ENCODE peak calls at places on chromosomes 2 and 18, in ten cellular contexts. One of them, this sample, is unnamed.

GRCh38 chr2:195051401-195051800 is 605.6 kb upstream of the SLC39A10 start:
- DNase-seq in activated T-helper 1 cell treated with anti-CD3 and anti-CD28 coated beads, Interleukin-2, amount 50 U/mL, for 16 hours: no peak
- DNase-seq in NCI-H345: peak
- DNase-seq in activated CD4-positive, alpha-beta T cell treated with anti-CD3 and anti-CD28 coated beads, Interleukin-2, amount 50 U/mL, for 1 hour: no peak
- DNase-seq in CD4-positive, CD25-positive, alpha-beta regulatory T cell: no peak
- DNase-seq in aorta: no peak
- DNase-seq in cardiac fibroblast: peak
- DNase-seq in caudate nucleus: no peak
- DNase-seq in progenitor cell of endocrine pancreas: no peak
- DNase-seq in RPMI7951: no peak
- DNase-seq in this sample: no peak

GRCh38 chr2:217293607-217294006 is 433.7 kb upstream of the TNP1 start:
- DNase-seq in activated T-helper 1 cell treated with anti-CD3 and anti-CD28 coated beads, Interleukin-2, amount 50 U/mL, for 16 hours: no peak
- DNase-seq in NCI-H345: no peak
- DNase-seq in activated CD4-positive, alpha-beta T cell treated with anti-CD3 and anti-CD28 coated beads, Interleukin-2, amount 50 U/mL, for 1 hour: no peak
- DNase-seq in CD4-positive, CD25-positive, alpha-beta regulatory T cell: no peak
- DNase-seq in aorta: no peak
- DNase-seq in cardiac fibroblast: no peak
- DNase-seq in caudate nucleus: no peak
- DNase-seq in progenitor cell of endocrine pancreas: no peak
- DNase-seq in RPMI7951: no peak
- DNase-seq in this sample: no peak

GRCh38 chr18:62486290-62486964 is 36.4 kb upstream of the ZCCHC2 start:
- DNase-seq in activated T-helper 1 cell treated with anti-CD3 and anti-CD28 coated beads, Interleukin-2, amount 50 U/mL, for 16 hours: no peak
- DNase-seq in NCI-H345: peak
- DNase-seq in activated CD4-positive, alpha-beta T cell treated with anti-CD3 and anti-CD28 coated beads, Interleukin-2, amount 50 U/mL, for 1 hour: no peak
- DNase-seq in CD4-positive, CD25-positive, alpha-beta regulatory T cell: no peak
- DNase-seq in aorta: no peak
- DNase-seq in cardiac fibroblast: peak
- DNase-seq in caudate nucleus: no peak
- DNase-seq in progenitor cell of endocrine pancreas: no peak
- DNase-seq in RPMI7951: peak
- DNase-seq in this sample: no peak

GRCh38 chr18:7233398-7233797 is 2.5 kb downstream of the LRRC30 start:
- DNase-seq in activated T-helper 1 cell treated with anti-CD3 and anti-CD28 coated beads, Interleukin-2, amount 50 U/mL, for 16 hours: no peak
- DNase-seq in NCI-H345: no peak
- DNase-seq in activated CD4-positive, alpha-beta T cell treated with anti-CD3 and anti-CD28 coated beads, Interleukin-2, amount 50 U/mL, for 1 hour: no peak
- DNase-seq in CD4-positive, CD25-positive, alpha-beta regulatory T cell: no peak
- DNase-seq in aorta: no peak
- DNase-seq in cardiac fibroblast: no peak
- DNase-seq in caudate nucleus: no peak
- DNase-seq in progenitor cell of endocrine pancreas: no peak
- DNase-seq in RPMI7951: no peak
- DNase-seq in this sample: no peak

GRCh38 chr2:180728928-180729559 is 251.4 kb upstream of the UBE2E3 start:
- DNase-seq in activated T-helper 1 cell treated with anti-CD3 and anti-CD28 coated beads, Interleukin-2, amount 50 U/mL, for 16 hours: no peak
- DNase-seq in NCI-H345: peak
- DNase-seq in activated CD4-positive, alpha-beta T cell treated with anti-CD3 and anti-CD28 coated beads, Interleukin-2, amount 50 U/mL, for 1 hour: no peak
- DNase-seq in CD4-positive, CD25-positive, alpha-beta regulatory T cell: no peak
- DNase-seq in aorta: no peak
- DNase-seq in cardiac fibroblast: peak
- DNase-seq in caudate nucleus: no peak
- DNase-seq in progenitor cell of endocrine pancreas: no peak
- DNase-seq in RPMI7951: peak
- DNase-seq in this sample: no peak

GRCh38 chr18:37676276-37676675 is 110.7 kb upstream of the CELF4 start:
- DNase-seq in activated T-helper 1 cell treated with anti-CD3 and anti-CD28 coated beads, Interleukin-2, amount 50 U/mL, for 16 hours: no peak
- DNase-seq in NCI-H345: no peak
- DNase-seq in activated CD4-positive, alpha-beta T cell treated with anti-CD3 and anti-CD28 coated beads, Interleukin-2, amount 50 U/mL, for 1 hour: no peak
- DNase-seq in CD4-positive, CD25-positive, alpha-beta regulatory T cell: no peak
- DNase-seq in aorta: no peak
- DNase-seq in cardiac fibroblast: no peak
- DNase-seq in caudate nucleus: no peak
- DNase-seq in progenitor cell of endocrine pancreas: no peak
- DNase-seq in RPMI7951: no peak
- DNase-seq in this sample: no peak

GRCh38 chr2:241508240-241508509 is 209 bp downstream of the STK25 start:
- DNase-seq in activated T-helper 1 cell treated with anti-CD3 and anti-CD28 coated beads, Interleukin-2, amount 50 U/mL, for 16 hours: no peak
- DNase-seq in NCI-H345: peak
- DNase-seq in activated CD4-positive, alpha-beta T cell treated with anti-CD3 and anti-CD28 coated beads, Interleukin-2, amount 50 U/mL, for 1 hour: no peak
- DNase-seq in CD4-positive, CD25-positive, alpha-beta regulatory T cell: no peak
- DNase-seq in aorta: no peak
- DNase-seq in cardiac fibroblast: no peak
- DNase-seq in caudate nucleus: no peak
- DNase-seq in progenitor cell of endocrine pancreas: no peak
- DNase-seq in RPMI7951: no peak
- DNase-seq in this sample: no peak

GRCh38 chr2:207088839-207089238 is 76.9 kb downstream of the KLF7 start:
- DNase-seq in activated T-helper 1 cell treated with anti-CD3 and anti-CD28 coated beads, Interleukin-2, amount 50 U/mL, for 16 hours: no peak
- DNase-seq in NCI-H345: peak
- DNase-seq in activated CD4-positive, alpha-beta T cell treated with anti-CD3 and anti-CD28 coated beads, Interleukin-2, amount 50 U/mL, for 1 hour: no peak
- DNase-seq in CD4-positive, CD25-positive, alpha-beta regulatory T cell: no peak
- DNase-seq in aorta: no peak
- DNase-seq in cardiac fibroblast: no peak
- DNase-seq in caudate nucleus: no peak
- DNase-seq in progenitor cell of endocrine pancreas: no peak
- DNase-seq in RPMI7951: no peak
- DNase-seq in this sample: no peak

GRCh38 chr2:239774933-239775622 is 250.1 kb downstream of the NDUFA10 start:
- DNase-seq in activated T-helper 1 cell treated with anti-CD3 and anti-CD28 coated beads, Interleukin-2, amount 50 U/mL, for 16 hours: no peak
- DNase-seq in NCI-H345: no peak
- DNase-seq in activated CD4-positive, alpha-beta T cell treated with anti-CD3 and anti-CD28 coated beads, Interleukin-2, amount 50 U/mL, for 1 hour: no peak
- DNase-seq in CD4-positive, CD25-positive, alpha-beta regulatory T cell: no peak
- DNase-seq in aorta: peak
- DNase-seq in cardiac fibroblast: no peak
- DNase-seq in caudate nucleus: no peak
- DNase-seq in progenitor cell of endocrine pancreas: no peak
- DNase-seq in RPMI7951: no peak
- DNase-seq in this sample: no peak

GRCh38 chr2:42568431-42569115 is at the start of gene MTA3:
- DNase-seq in activated T-helper 1 cell treated with anti-CD3 and anti-CD28 coated beads, Interleukin-2, amount 50 U/mL, for 16 hours: peak
- DNase-seq in NCI-H345: peak
- DNase-seq in activated CD4-positive, alpha-beta T cell treated with anti-CD3 and anti-CD28 coated beads, Interleukin-2, amount 50 U/mL, for 1 hour: peak
- DNase-seq in CD4-positive, CD25-positive, alpha-beta regulatory T cell: peak
- DNase-seq in aorta: peak
- DNase-seq in cardiac fibroblast: peak
- DNase-seq in caudate nucleus: no peak
- DNase-seq in progenitor cell of endocrine pancreas: peak
- DNase-seq in RPMI7951: peak
- DNase-seq in this sample: peak

GRCh38 chr2:238183846-238184245 is 19.6 kb downstream of the ILKAP start:
- DNase-seq in activated T-helper 1 cell treated with anti-CD3 and anti-CD28 coated beads, Interleukin-2, amount 50 U/mL, for 16 hours: no peak
- DNase-seq in NCI-H345: no peak
- DNase-seq in activated CD4-positive, alpha-beta T cell treated with anti-CD3 and anti-CD28 coated beads, Interleukin-2, amount 50 U/mL, for 1 hour: no peak
- DNase-seq in CD4-positive, CD25-positive, alpha-beta regulatory T cell: no peak
- DNase-seq in aorta: no peak
- DNase-seq in cardiac fibroblast: no peak
- DNase-seq in caudate nucleus: no peak
- DNase-seq in progenitor cell of endocrine pancreas: no peak
- DNase-seq in RPMI7951: no peak
- DNase-seq in this sample: no peak

GRCh38 chr2:112889976-112890375 is 21.0 kb upstream of the IL37 start:
- DNase-seq in activated T-helper 1 cell treated with anti-CD3 and anti-CD28 coated beads, Interleukin-2, amount 50 U/mL, for 16 hours: no peak
- DNase-seq in NCI-H345: no peak
- DNase-seq in activated CD4-positive, alpha-beta T cell treated with anti-CD3 and anti-CD28 coated beads, Interleukin-2, amount 50 U/mL, for 1 hour: no peak
- DNase-seq in CD4-positive, CD25-positive, alpha-beta regulatory T cell: no peak
- DNase-seq in aorta: no peak
- DNase-seq in cardiac fibroblast: no peak
- DNase-seq in caudate nucleus: no peak
- DNase-seq in progenitor cell of endocrine pancreas: no peak
- DNase-seq in RPMI7951: no peak
- DNase-seq in this sample: no peak

GRCh38 chr2:38835015-38835601 is 40.6 kb downstream of the DHX57 start:
- DNase-seq in activated T-helper 1 cell treated with anti-CD3 and anti-CD28 coated beads, Interleukin-2, amount 50 U/mL, for 16 hours: no peak
- DNase-seq in NCI-H345: no peak
- DNase-seq in activated CD4-positive, alpha-beta T cell treated with anti-CD3 and anti-CD28 coated beads, Interleukin-2, amount 50 U/mL, for 1 hour: no peak
- DNase-seq in CD4-positive, CD25-positive, alpha-beta regulatory T cell: peak
- DNase-seq in aorta: no peak
- DNase-seq in cardiac fibroblast: peak
- DNase-seq in caudate nucleus: no peak
- DNase-seq in progenitor cell of endocrine pancreas: no peak
- DNase-seq in RPMI7951: peak
- DNase-seq in this sample: no peak

GRCh38 chr2:235506291-235506996 is 12.6 kb downstream of the AGAP1 start:
- DNase-seq in activated T-helper 1 cell treated with anti-CD3 and anti-CD28 coated beads, Interleukin-2, amount 50 U/mL, for 16 hours: no peak
- DNase-seq in NCI-H345: peak
- DNase-seq in activated CD4-positive, alpha-beta T cell treated with anti-CD3 and anti-CD28 coated beads, Interleukin-2, amount 50 U/mL, for 1 hour: no peak
- DNase-seq in CD4-positive, CD25-positive, alpha-beta regulatory T cell: no peak
- DNase-seq in aorta: peak
- DNase-seq in cardiac fibroblast: no peak
- DNase-seq in caudate nucleus: no peak
- DNase-seq in progenitor cell of endocrine pancreas: no peak
- DNase-seq in RPMI7951: no peak
- DNase-seq in this sample: no peak

GRCh38 chr2:9694661-9695060 is 63.9 kb upstream of the YWHAQ start:
- DNase-seq in activated T-helper 1 cell treated with anti-CD3 and anti-CD28 coated beads, Interleukin-2, amount 50 U/mL, for 16 hours: no peak
- DNase-seq in NCI-H345: no peak
- DNase-seq in activated CD4-positive, alpha-beta T cell treated with anti-CD3 and anti-CD28 coated beads, Interleukin-2, amount 50 U/mL, for 1 hour: no peak
- DNase-seq in CD4-positive, CD25-positive, alpha-beta regulatory T cell: no peak
- DNase-seq in aorta: no peak
- DNase-seq in cardiac fibroblast: no peak
- DNase-seq in caudate nucleus: no peak
- DNase-seq in progenitor cell of endocrine pancreas: no peak
- DNase-seq in RPMI7951: no peak
- DNase-seq in this sample: no peak

GRCh38 chr2:58427572-58428285 is 186.6 kb upstream of the FANCL start:
- DNase-seq in activated T-helper 1 cell treated with anti-CD3 and anti-CD28 coated beads, Interleukin-2, amount 50 U/mL, for 16 hours: no peak
- DNase-seq in NCI-H345: peak
- DNase-seq in activated CD4-positive, alpha-beta T cell treated with anti-CD3 and anti-CD28 coated beads, Interleukin-2, amount 50 U/mL, for 1 hour: no peak
- DNase-seq in CD4-positive, CD25-positive, alpha-beta regulatory T cell: no peak
- DNase-seq in aorta: no peak
- DNase-seq in cardiac fibroblast: peak
- DNase-seq in caudate nucleus: no peak
- DNase-seq in progenitor cell of endocrine pancreas: peak
- DNase-seq in RPMI7951: peak
- DNase-seq in this sample: peak

GRCh38 chr2:88831792-88832248 is 140.3 kb downstream of the RPIA start:
- DNase-seq in activated T-helper 1 cell treated with anti-CD3 and anti-CD28 coated beads, Interleukin-2, amount 50 U/mL, for 16 hours: no peak
- DNase-seq in NCI-H345: no peak
- DNase-seq in activated CD4-positive, alpha-beta T cell treated with anti-CD3 and anti-CD28 coated beads, Interleukin-2, amount 50 U/mL, for 1 hour: peak
- DNase-seq in CD4-positive, CD25-positive, alpha-beta regulatory T cell: peak
- DNase-seq in aorta: no peak
- DNase-seq in cardiac fibroblast: peak
- DNase-seq in caudate nucleus: peak
- DNase-seq in progenitor cell of endocrine pancreas: no peak
- DNase-seq in RPMI7951: peak
- DNase-seq in this sample: no peak

GRCh38 chr2:54471221-54471711 is 15.1 kb downstream of the SPTBN1 start:
- DNase-seq in activated T-helper 1 cell treated with anti-CD3 and anti-CD28 coated beads, Interleukin-2, amount 50 U/mL, for 16 hours: no peak
- DNase-seq in NCI-H345: peak
- DNase-seq in activated CD4-positive, alpha-beta T cell treated with anti-CD3 and anti-CD28 coated beads, Interleukin-2, amount 50 U/mL, for 1 hour: no peak
- DNase-seq in CD4-positive, CD25-positive, alpha-beta regulatory T cell: no peak
- DNase-seq in aorta: no peak
- DNase-seq in cardiac fibroblast: peak
- DNase-seq in caudate nucleus: no peak
- DNase-seq in progenitor cell of endocrine pancreas: no peak
- DNase-seq in RPMI7951: peak
- DNase-seq in this sample: no peak

GRCh38 chr2:31302940-31303563 is 69.1 kb downstream of the EHD3 start:
- DNase-seq in activated T-helper 1 cell treated with anti-CD3 and anti-CD28 coated beads, Interleukin-2, amount 50 U/mL, for 16 hours: no peak
- DNase-seq in NCI-H345: no peak
- DNase-seq in activated CD4-positive, alpha-beta T cell treated with anti-CD3 and anti-CD28 coated beads, Interleukin-2, amount 50 U/mL, for 1 hour: no peak
- DNase-seq in CD4-positive, CD25-positive, alpha-beta regulatory T cell: no peak
- DNase-seq in aorta: no peak
- DNase-seq in cardiac fibroblast: no peak
- DNase-seq in caudate nucleus: no peak
- DNase-seq in progenitor cell of endocrine pancreas: no peak
- DNase-seq in RPMI7951: no peak
- DNase-seq in this sample: no peak

GRCh38 chr2:206693399-206694137 is 24.6 kb downstream of the DYTN start:
- DNase-seq in activated T-helper 1 cell treated with anti-CD3 and anti-CD28 coated beads, Interleukin-2, amount 50 U/mL, for 16 hours: no peak
- DNase-seq in NCI-H345: peak
- DNase-seq in activated CD4-positive, alpha-beta T cell treated with anti-CD3 and anti-CD28 coated beads, Interleukin-2, amount 50 U/mL, for 1 hour: peak
- DNase-seq in CD4-positive, CD25-positive, alpha-beta regulatory T cell: peak
- DNase-seq in aorta: no peak
- DNase-seq in cardiac fibroblast: peak
- DNase-seq in caudate nucleus: peak
- DNase-seq in progenitor cell of endocrine pancreas: peak
- DNase-seq in RPMI7951: peak
- DNase-seq in this sample: peak

GRCh38 chr2:67476808-67477790 is 80.0 kb downstream of the ETAA1 start:
- DNase-seq in activated T-helper 1 cell treated with anti-CD3 and anti-CD28 coated beads, Interleukin-2, amount 50 U/mL, for 16 hours: no peak
- DNase-seq in NCI-H345: peak
- DNase-seq in activated CD4-positive, alpha-beta T cell treated with anti-CD3 and anti-CD28 coated beads, Interleukin-2, amount 50 U/mL, for 1 hour: no peak
- DNase-seq in CD4-positive, CD25-positive, alpha-beta regulatory T cell: peak
- DNase-seq in aorta: no peak
- DNase-seq in cardiac fibroblast: peak
- DNase-seq in caudate nucleus: no peak
- DNase-seq in progenitor cell of endocrine pancreas: no peak
- DNase-seq in RPMI7951: peak
- DNase-seq in this sample: no peak

GRCh38 chr18:23981369-23981768 is 33.2 kb upstream of the TTC39C start:
- DNase-seq in activated T-helper 1 cell treated with anti-CD3 and anti-CD28 coated beads, Interleukin-2, amount 50 U/mL, for 16 hours: no peak
- DNase-seq in NCI-H345: no peak
- DNase-seq in activated CD4-positive, alpha-beta T cell treated with anti-CD3 and anti-CD28 coated beads, Interleukin-2, amount 50 U/mL, for 1 hour: no peak
- DNase-seq in CD4-positive, CD25-positive, alpha-beta regulatory T cell: no peak
- DNase-seq in aorta: no peak
- DNase-seq in cardiac fibroblast: no peak
- DNase-seq in caudate nucleus: no peak
- DNase-seq in progenitor cell of endocrine pancreas: no peak
- DNase-seq in RPMI7951: no peak
- DNase-seq in this sample: no peak

GRCh38 chr2:134412639-134412999 is 158.7 kb downstream of the MGAT5 start:
- DNase-seq in activated T-helper 1 cell treated with anti-CD3 and anti-CD28 coated beads, Interleukin-2, amount 50 U/mL, for 16 hours: no peak
- DNase-seq in NCI-H345: no peak
- DNase-seq in activated CD4-positive, alpha-beta T cell treated with anti-CD3 and anti-CD28 coated beads, Interleukin-2, amount 50 U/mL, for 1 hour: no peak
- DNase-seq in CD4-positive, CD25-positive, alpha-beta regulatory T cell: no peak
- DNase-seq in aorta: no peak
- DNase-seq in cardiac fibroblast: no peak
- DNase-seq in caudate nucleus: no peak
- DNase-seq in progenitor cell of endocrine pancreas: peak
- DNase-seq in RPMI7951: no peak
- DNase-seq in this sample: no peak

GRCh38 chr2:120315367-120316033 is 30.4 kb upstream of the INHBB start:
- DNase-seq in activated T-helper 1 cell treated with anti-CD3 and anti-CD28 coated beads, Interleukin-2, amount 50 U/mL, for 16 hours: no peak
- DNase-seq in NCI-H345: no peak
- DNase-seq in activated CD4-positive, alpha-beta T cell treated with anti-CD3 and anti-CD28 coated beads, Interleukin-2, amount 50 U/mL, for 1 hour: no peak
- DNase-seq in CD4-positive, CD25-positive, alpha-beta regulatory T cell: no peak
- DNase-seq in aorta: peak
- DNase-seq in cardiac fibroblast: no peak
- DNase-seq in caudate nucleus: no peak
- DNase-seq in progenitor cell of endocrine pancreas: no peak
- DNase-seq in RPMI7951: no peak
- DNase-seq in this sample: no peak